ENCODE peak calls at places on chromosomes 1 and 21, in ten cellular contexts. G, X, E, O, L, Z, K, M, Q and U are unnamed samples.

GRCh38 chr21:42190492-42190875 is 28.5 kb upstream of the ABCG1 start:
- DNase-seq in L (no peak), M (no peak), G (no peak), E (no peak), Z (no peak), Q (no peak), X (no peak), K (no peak), O (no peak), U (no peak)

GRCh38 chr21:29144736-29145353 is 14.4 kb downstream of the MAP3K7CL start:
- DNase-seq in X (no peak), O (peak; percentile 55), Q (no peak), Z (no peak), M (no peak), E (no peak), G (peak; percentile 20), K (peak; percentile 23), L (no peak), U (no peak)

GRCh38 chr21:39087976-39088370 is 95.3 kb downstream of the PSMG1 start:
- DNase-seq in O (no peak), M (no peak), X (no peak), G (no peak), L (no peak), Q (no peak), E (no peak), Z (no peak), K (no peak), U (no peak)

GRCh38 chr21:46344219-46344915 is 20.4 kb downstream of the PCNT start:
- DNase-seq in K (no peak), O (no peak), Q (no peak), L (no peak), X (no peak), G (no peak), M (no peak), Z (no peak), E (no peak), U (no peak)

GRCh38 chr1:2493691-2494322 is 17.7 kb downstream of the PLCH2 start:
- DNase-seq in Q (no peak), E (no peak), X (no peak), G (no peak), O (no peak), Z (no peak), K (peak; percentile 33), L (no peak), M (no peak), U (peak; percentile 36)

GRCh38 chr21:25895565-25896205 is 160.9 kb downstream of the GABPA start:
- DNase-seq in E (no peak), Z (no peak), L (no peak), G (peak; percentile 21), X (no peak), M (no peak), O (peak; percentile 59), Q (no peak), K (peak; percentile 53), U (peak; percentile 17)

GRCh38 chr1:61052393-61053280 is 29.7 kb upstream of the NFIA start:
- DNase-seq in G (no peak), K (no peak), Z (no peak), Q (no peak), E (no peak), M (no peak), O (no peak), L (no peak), X (no peak), U (no peak)

GRCh38 chr1:201461783-201462441 is 7.1 kb downstream of the PHLDA3 start:
- DNase-seq in M (no peak), G (peak; percentile 100), Z (peak; percentile 68), K (peak; percentile 100), X (peak; percentile 95), E (peak; percentile 95), Q (no peak), O (peak; percentile 97), L (peak; percentile 93), U (no peak)

GRCh38 chr21:45558044-45558721 is 15.9 kb upstream of the SLC19A1 start:
- DNase-seq in K (no peak), L (no peak), M (no peak), Q (no peak), O (no peak), X (no peak), Z (no peak), E (no peak), G (no peak), U (no peak)

GRCh38 chr1:91526496-91526895 is 25.8 kb downstream of the CDC7 start:
- DNase-seq in M (no peak), X (peak; percentile 77), L (peak; percentile 81), E (no peak), Z (no peak), G (no peak), K (no peak), O (peak; percentile 82), Q (no peak), U (no peak)

GRCh38 chr1:159799446-159799985 is 2.6 kb upstream of the FCRL6 start:
- DNase-seq in O (no peak), G (no peak), Q (no peak), X (no peak), K (no peak), Z (no peak), L (no peak), E (no peak), M (no peak), U (no peak)

GRCh38 chr1:207810606-207811295 is 58.9 kb downstream of the CD46 start:
- DNase-seq in L (no peak), Z (no peak), X (no peak), G (no peak), M (no peak), E (no peak), O (no peak), Q (no peak), K (no peak), U (no peak)

GRCh38 chr21:28177008-28177603 is 815.6 kb downstream of the LTN1 start:
- DNase-seq in E (no peak), Q (no peak), G (no peak), K (no peak), X (no peak), O (no peak), Z (no peak), M (no peak), L (no peak), U (no peak)

DNA sequence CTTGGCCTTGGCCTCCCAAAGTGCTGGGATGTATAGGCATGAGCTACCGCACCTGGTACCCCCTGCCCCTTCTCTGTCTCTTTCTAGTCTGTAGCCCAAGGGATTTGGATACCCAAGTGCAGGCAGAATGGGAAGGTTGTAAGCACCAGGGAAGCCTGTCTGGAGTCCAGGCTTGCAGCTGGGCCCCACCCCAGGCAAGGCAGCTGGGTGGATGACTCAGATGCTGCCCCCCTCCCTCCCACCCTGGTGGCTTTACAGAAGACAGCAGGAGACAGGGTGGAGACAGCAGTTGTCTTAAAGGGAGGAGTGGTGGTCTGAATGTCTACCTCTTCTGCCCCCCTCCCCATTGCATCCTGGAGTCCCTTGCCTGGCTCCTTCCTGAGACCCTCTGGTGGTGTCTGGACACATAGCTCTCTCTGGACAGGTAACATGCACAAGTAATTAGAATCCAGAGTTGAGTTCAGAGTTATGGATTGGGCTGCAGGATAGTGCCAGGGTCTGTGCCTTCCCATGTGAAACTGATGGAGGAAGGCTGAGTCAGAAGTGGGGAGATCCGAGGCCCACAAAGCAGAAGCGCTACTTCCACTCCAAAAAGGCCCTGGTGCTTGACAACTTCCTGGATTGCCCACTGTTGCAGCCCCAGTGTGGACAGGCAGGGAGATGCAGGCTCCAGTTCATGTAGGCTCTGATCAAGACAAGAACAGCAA is 5.1 kb downstream of the LMNA start:
- DNase-seq in Z (no peak), K (peak; percentile 79), E (no peak), X (no peak), O (peak; percentile 61), L (no peak), Q (no peak), M (no peak), G (peak; percentile 74), U (no peak)
- TF ChIP-seq CTCF in Z (no peak), K (no peak), E (no peak), X (no peak), O (no peak), L (no peak), Q (no peak), M (no peak), G (peak; percentile 17), U (no peak)

GRCh38 chr1:181088079-181089016 is at the start of gene IER5:
- DNase-seq in O (peak; percentile 97), E (peak; percentile 98), Q (peak; percentile 96), Z (peak; percentile 98), G (peak; percentile 97), K (peak; percentile 95), L (peak; percentile 85), M (peak; percentile 94), X (peak; percentile 85), U (peak; percentile 96)
- TF ChIP-seq CTCF in O (no peak), E (peak; percentile 20), Q (peak; percentile 28), Z (no peak), G (no peak), K (no peak), L (no peak), M (no peak), X (no peak), U (no peak)

DNA sequence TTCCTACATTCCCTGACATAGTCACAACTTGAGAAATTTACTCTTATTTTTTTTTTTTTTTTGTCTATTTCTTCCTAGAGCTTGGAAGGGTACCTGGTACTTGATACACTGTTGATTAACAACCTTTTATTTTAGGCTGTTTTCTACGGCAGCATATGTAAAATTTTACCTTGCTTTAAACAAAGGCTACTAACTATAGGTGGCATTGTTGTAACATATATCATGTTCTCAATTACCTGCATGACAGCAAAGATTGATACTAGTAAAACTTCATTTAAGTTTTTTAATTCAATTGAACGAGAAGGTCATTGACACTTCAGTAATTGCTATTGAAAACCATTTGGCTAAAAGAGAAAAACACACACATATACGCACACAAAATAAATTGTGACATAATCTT is 238.3 kb upstream of the ESRRG start:
- DNase-seq in X (no peak), K (peak; percentile 47), L (no peak), G (no peak), M (no peak), O (no peak), Q (no peak), Z (no peak), E (no peak), U (no peak)
- TF ChIP-seq CTCF in X (no peak), K (peak; percentile 76), L (no peak), G (peak; percentile 24), M (peak; percentile 9), O (no peak), Q (no peak), Z (no peak), E (peak; percentile 28), U (no peak)

GRCh38 chr1:155514582-155515187 is 47.9 kb downstream of the ASH1L start:
- DNase-seq in M (no peak), G (no peak), E (no peak), K (no peak), L (no peak), Z (no peak), X (no peak), Q (no peak), O (peak; percentile 35), U (no peak)

GRCh38 chr1:155518484-155518883 is 44.1 kb downstream of the ASH1L start:
- DNase-seq in X (no peak), M (no peak), Q (no peak), G (no peak), K (no peak), O (no peak), L (no peak), E (no peak), Z (no peak), U (no peak)

GRCh38 chr1:155509064-155509463 is 53.5 kb downstream of the ASH1L start:
- DNase-seq in G (no peak), K (no peak), Q (no peak), O (no peak), E (no peak), Z (no peak), X (no peak), M (no peak), L (no peak), U (no peak)

GRCh38 chr1:155507960-155508359 is 54.6 kb downstream of the ASH1L start:
- DNase-seq in Q (no peak), E (no peak), O (no peak), L (no peak), X (no peak), M (peak; percentile 29), K (no peak), G (no peak), Z (no peak), U (no peak)

GRCh38 chr1:155513300-155513926 is 49.2 kb downstream of the ASH1L start:
- DNase-seq in L (peak; percentile 32), G (no peak), E (no peak), X (no peak), M (no peak), Q (no peak), Z (no peak), O (no peak), K (peak; percentile 33), U (no peak)
- TF ChIP-seq CTCF in L (no peak), G (no peak), E (no peak), X (peak; percentile 27), M (no peak), Q (no peak), Z (no peak), O (peak; percentile 26), K (no peak), U (no peak)